ENCODE peak calls at places on chromosome 6, in seven cellular contexts. P is CD8-positive, alpha-beta T cell; Y is nucleus accumbens; D is endodermal cell; O is amniotic stem cell; S is coronary artery; I is stimulated activated CD4-positive, alpha-beta T cell treated with anti-CD3 and anti-CD28 coated beads, Interleukin-12 subunit alpha, Interleukin-12 subunit beta, amount 100 ng/mL, for 4 hours. R is an unnamed sample.

GRCh38 chr6:12749531-12750379 is 33.2 kb downstream of the PHACTR1 start:
- DNase-seq in S (no peak), I (no peak), O (no peak), P (no peak), Y (no peak), D (peak), R (peak)

GRCh38 chr6:25842526-25842925 is 10.7 kb upstream of the SLC17A1 start:
- DNase-seq in S (no peak), O (no peak), P (no peak), I (no peak), D (no peak), Y (no peak), R (no peak)

GRCh38 chr6:168318090-168318489 is 1.5 kb downstream of the DACT2 start:
- DNase-seq in P (no peak), I (no peak), S (no peak), O (no peak), Y (no peak), D (peak), R (no peak)

GRCh38 chr6:170178561-170179477 is 112.1 kb downstream of the DLL1 start:
- DNase-seq in D (peak), O (no peak), S (peak), P (no peak), Y (no peak), I (no peak), R (no peak)

GRCh38 chr6:143135326-143135725 is 74.6 kb downstream of the AIG1 start:
- DNase-seq in P (no peak), O (no peak), D (no peak), S (no peak), Y (no peak), I (no peak), R (no peak)

GRCh38 chr6:2744778-2745177 is 5.9 kb downstream of the MYLK4 start:
- DNase-seq in D (no peak), S (no peak), P (no peak), I (no peak), Y (no peak), O (no peak), R (no peak)

GRCh38 chr6:158808918-158809678 is 10.1 kb downstream of the EZR start:
- DNase-seq in S (no peak), O (no peak), D (peak), P (peak), I (no peak), Y (no peak), R (no peak)

GRCh38 chr6:31350973-31351733 is 5.8 kb downstream of the HLA-B start:
- DNase-seq in Y (no peak), D (no peak), P (peak), S (no peak), I (no peak), O (no peak), R (no peak)